ENCODE peak calls at places on chromosomes 11 and 22, in five cellular contexts. One of them, this sample, is unnamed.

GRCh38 chr11:110529043-110529442 is 99.3 kb downstream of the FDX1 start:
- DNase-seq in kidney: no peak
- DNase-seq in ELF-1: peak; percentile 15
- DNase-seq in pancreas: no peak
- DNase-seq in brain microvascular endothelial cell: peak; percentile 23
- DNase-seq in this sample: no peak

GRCh38 chr22:36239401-36240171 is at the start of gene APOL2:
- DNase-seq in kidney: peak; percentile 94
- DNase-seq in ELF-1: peak; percentile 91
- DNase-seq in pancreas: peak; percentile 85
- DNase-seq in brain microvascular endothelial cell: peak; percentile 96
- DNase-seq in this sample: peak; percentile 84

GRCh38 chr11:130940706-130941105 is 24.4 kb upstream of the SNX19 start:
- DNase-seq in kidney: no peak
- DNase-seq in ELF-1: no peak
- DNase-seq in pancreas: no peak
- DNase-seq in brain microvascular endothelial cell: no peak
- DNase-seq in this sample: no peak

GRCh38 chr11:134905513-134905912 is 493.5 kb upstream of the B3GAT1 start:
- DNase-seq in kidney: no peak
- DNase-seq in ELF-1: no peak
- DNase-seq in pancreas: no peak
- DNase-seq in brain microvascular endothelial cell: no peak
- DNase-seq in this sample: no peak

GRCh38 chr11:64092761-64093136 is 57.0 kb downstream of the FLRT1 start:
- DNase-seq in kidney: no peak
- DNase-seq in ELF-1: peak; percentile 72
- DNase-seq in pancreas: no peak
- DNase-seq in brain microvascular endothelial cell: no peak
- DNase-seq in this sample: no peak

GRCh38 chr11:125110506-125110905 is 920 bp downstream of the TMEM218 start:
- DNase-seq in kidney: no peak
- DNase-seq in ELF-1: no peak
- DNase-seq in pancreas: no peak
- DNase-seq in brain microvascular endothelial cell: no peak
- DNase-seq in this sample: no peak

GRCh38 chr11:62792193-62792575 is 378 bp upstream of the TMEM223 start:
- DNase-seq in kidney: peak; percentile 67
- DNase-seq in ELF-1: peak; percentile 68
- DNase-seq in pancreas: no peak
- DNase-seq in brain microvascular endothelial cell: no peak
- DNase-seq in this sample: no peak

GRCh38 chr11:123690490-123690889 is 36.1 kb upstream of the SCN3B start:
- DNase-seq in kidney: no peak
- DNase-seq in ELF-1: no peak
- DNase-seq in pancreas: no peak
- DNase-seq in brain microvascular endothelial cell: peak; percentile 60
- DNase-seq in this sample: no peak

GRCh38 chr22:31211862-31212730 is at the start of gene LIMK2:
- DNase-seq in kidney: peak; percentile 98
- DNase-seq in ELF-1: peak; percentile 90
- DNase-seq in pancreas: peak; percentile 95
- DNase-seq in brain microvascular endothelial cell: peak; percentile 77
- DNase-seq in this sample: peak; percentile 93

GRCh38 chr11:9765320-9766101 is 101.6 kb downstream of the SWAP70 start:
- DNase-seq in kidney: peak; percentile 87
- DNase-seq in ELF-1: peak; percentile 97
- DNase-seq in pancreas: no peak
- DNase-seq in brain microvascular endothelial cell: peak; percentile 88
- DNase-seq in this sample: no peak

GRCh38 chr11:22624742-22625447 is 728 bp downstream of the FANCF start:
- DNase-seq in kidney: peak; percentile 86
- DNase-seq in ELF-1: peak; percentile 90
- DNase-seq in pancreas: peak; percentile 75
- DNase-seq in brain microvascular endothelial cell: peak; percentile 48
- DNase-seq in this sample: peak; percentile 64

GRCh38 chr11:102669664-102670063 is 35.9 kb downstream of the MMP27 start:
- DNase-seq in kidney: no peak
- DNase-seq in ELF-1: no peak
- DNase-seq in pancreas: no peak
- DNase-seq in brain microvascular endothelial cell: no peak
- DNase-seq in this sample: no peak

GRCh38 chr11:118799372-118799771 is 8.4 kb upstream of the DDX6 start:
- DNase-seq in kidney: no peak
- DNase-seq in ELF-1: no peak
- DNase-seq in pancreas: no peak
- DNase-seq in brain microvascular endothelial cell: no peak
- DNase-seq in this sample: no peak

GRCh38 chr22:43481528-43482309 is 69.9 kb downstream of the MPPED1 start:
- DNase-seq in kidney: peak; percentile 63
- DNase-seq in ELF-1: peak; percentile 15
- DNase-seq in pancreas: no peak
- DNase-seq in brain microvascular endothelial cell: no peak
- DNase-seq in this sample: no peak

GRCh38 chr11:1088927-1089737 is 14.5 kb downstream of the MUC2 start:
- DNase-seq in kidney: peak; percentile 54
- DNase-seq in ELF-1: no peak
- DNase-seq in pancreas: no peak
- DNase-seq in brain microvascular endothelial cell: no peak
- DNase-seq in this sample: no peak

GRCh38 chr11:39239553-39239952 is 2219.9 kb downstream of the LRRC4C start:
- DNase-seq in kidney: no peak
- DNase-seq in ELF-1: no peak
- DNase-seq in pancreas: no peak
- DNase-seq in brain microvascular endothelial cell: no peak
- DNase-seq in this sample: no peak

GRCh38 chr11:71178076-71178475 is 74.3 kb downstream of the SHANK2 start:
- DNase-seq in kidney: no peak
- DNase-seq in ELF-1: no peak
- DNase-seq in pancreas: no peak
- DNase-seq in brain microvascular endothelial cell: no peak
- DNase-seq in this sample: no peak

GRCh38 chr11:32023370-32023964 is 67.4 kb upstream of the RCN1 start:
- DNase-seq in kidney: no peak
- DNase-seq in ELF-1: no peak
- DNase-seq in pancreas: no peak
- DNase-seq in brain microvascular endothelial cell: no peak
- DNase-seq in this sample: no peak

GRCh38 chr11:26037716-26038115 is 294.2 kb upstream of the ANO3 start:
- DNase-seq in kidney: no peak
- DNase-seq in ELF-1: no peak
- DNase-seq in pancreas: no peak
- DNase-seq in brain microvascular endothelial cell: no peak
- DNase-seq in this sample: no peak

GRCh38 chr11:119363874-119364590 is 17.5 kb downstream of the USP2 start:
- DNase-seq in kidney: peak; percentile 87
- DNase-seq in ELF-1: peak; percentile 35
- DNase-seq in pancreas: peak; percentile 66
- DNase-seq in brain microvascular endothelial cell: no peak
- DNase-seq in this sample: peak; percentile 47

GRCh38 chr11:76030973-76031590 is 175.2 kb downstream of the WNT11 start:
- DNase-seq in kidney: no peak
- DNase-seq in ELF-1: no peak
- DNase-seq in pancreas: no peak
- DNase-seq in brain microvascular endothelial cell: peak; percentile 47
- DNase-seq in this sample: no peak

GRCh38 chr11:36088234-36088975 is 144.5 kb downstream of the LDLRAD3 start:
- DNase-seq in kidney: no peak
- DNase-seq in ELF-1: no peak
- DNase-seq in pancreas: no peak
- DNase-seq in brain microvascular endothelial cell: no peak
- DNase-seq in this sample: no peak

GRCh38 chr22:33597274-33597985 is 322.8 kb downstream of the LARGE1 start:
- DNase-seq in kidney: no peak
- DNase-seq in ELF-1: no peak
- DNase-seq in pancreas: no peak
- DNase-seq in brain microvascular endothelial cell: no peak
- DNase-seq in this sample: no peak

GRCh38 chr11:68010058-68011041 is at the start of gene ALDH3B1:
- DNase-seq in kidney: peak; percentile 98
- DNase-seq in ELF-1: peak; percentile 84
- DNase-seq in pancreas: peak; percentile 88
- DNase-seq in brain microvascular endothelial cell: peak; percentile 71
- DNase-seq in this sample: no peak

GRCh38 chr11:125263268-125263790 is 98.8 kb downstream of the PKNOX2 start:
- DNase-seq in kidney: peak; percentile 95
- DNase-seq in ELF-1: peak; percentile 98
- DNase-seq in pancreas: peak; percentile 27
- DNase-seq in brain microvascular endothelial cell: peak; percentile 100
- DNase-seq in this sample: no peak

GRCh38 chr11:116986521-116987105 is 111.6 kb downstream of the SIK3 start:
- DNase-seq in kidney: no peak
- DNase-seq in ELF-1: no peak
- DNase-seq in pancreas: no peak
- DNase-seq in brain microvascular endothelial cell: peak; percentile 49
- DNase-seq in this sample: peak; percentile 3

GRCh38 chr11:128790200-128790599 is 76.9 kb downstream of the KCNJ1 start:
- DNase-seq in kidney: peak; percentile 89
- DNase-seq in ELF-1: no peak
- DNase-seq in pancreas: peak; percentile 62
- DNase-seq in brain microvascular endothelial cell: peak; percentile 56
- DNase-seq in this sample: no peak

GRCh38 chr22:39545310-39546063 is 12.9 kb upstream of the RPS19BP1 start:
- DNase-seq in kidney: no peak
- DNase-seq in ELF-1: peak; percentile 90
- DNase-seq in pancreas: peak; percentile 65
- DNase-seq in brain microvascular endothelial cell: no peak
- DNase-seq in this sample: peak; percentile 51

GRCh38 chr11:118834428-118835028 is 43.6 kb upstream of the DDX6 start:
- DNase-seq in kidney: no peak
- DNase-seq in ELF-1: no peak
- DNase-seq in pancreas: no peak
- DNase-seq in brain microvascular endothelial cell: no peak
- DNase-seq in this sample: no peak

GRCh38 chr22:40044870-40045834 is 50.4 kb downstream of the FAM83F start:
- DNase-seq in kidney: peak; percentile 91
- DNase-seq in ELF-1: peak; percentile 31
- DNase-seq in pancreas: peak; percentile 61
- DNase-seq in brain microvascular endothelial cell: peak; percentile 11
- DNase-seq in this sample: peak; percentile 76

GRCh38 chr11:96098511-96099241 is 174.8 kb upstream of the MTMR2 start:
- DNase-seq in kidney: no peak
- DNase-seq in ELF-1: no peak
- DNase-seq in pancreas: peak; percentile 23
- DNase-seq in brain microvascular endothelial cell: no peak
- DNase-seq in this sample: no peak

GRCh38 chr11:7579226-7579825 is 65.5 kb downstream of the PPFIBP2 start:
- DNase-seq in kidney: no peak
- DNase-seq in ELF-1: no peak
- DNase-seq in pancreas: no peak
- DNase-seq in brain microvascular endothelial cell: no peak
- DNase-seq in this sample: no peak